ENCODE peak calls at places on chromosomes 7 and 10, in six cellular contexts. One of them, this sample, is unnamed.

GRCh38 chr7:117588352-117588794 is 108.5 kb downstream of the CFTR start:
- DNase-seq in left ventricle myocardium inferior: no peak
- DNase-seq in head of caudate nucleus: no peak
- DNase-seq in stimulated activated CD8-positive, alpha-beta memory T cell treated with anti-CD3 and anti-CD28 coated beads, Interleukin-4, amount 100 ng/mL, for 4 hours: no peak
- DNase-seq in SIG-M5: no peak
- DNase-seq in substantia nigra: no peak
- DNase-seq in this sample: no peak

GRCh38 chr7:85103962-85104361 is 82.9 kb downstream of the SEMA3D start:
- DNase-seq in left ventricle myocardium inferior: no peak
- DNase-seq in head of caudate nucleus: no peak
- DNase-seq in stimulated activated CD8-positive, alpha-beta memory T cell treated with anti-CD3 and anti-CD28 coated beads, Interleukin-4, amount 100 ng/mL, for 4 hours: no peak
- DNase-seq in SIG-M5: no peak
- DNase-seq in substantia nigra: no peak
- DNase-seq in this sample: no peak

GRCh38 chr7:67854784-67855183 is 858.2 kb downstream of the TYW1 start:
- DNase-seq in left ventricle myocardium inferior: no peak
- DNase-seq in head of caudate nucleus: no peak
- DNase-seq in stimulated activated CD8-positive, alpha-beta memory T cell treated with anti-CD3 and anti-CD28 coated beads, Interleukin-4, amount 100 ng/mL, for 4 hours: no peak
- DNase-seq in SIG-M5: no peak
- DNase-seq in substantia nigra: no peak
- DNase-seq in this sample: no peak

GRCh38 chr10:108787932-108788331 is 1135.4 kb downstream of the XPNPEP1 start:
- DNase-seq in left ventricle myocardium inferior: no peak
- DNase-seq in head of caudate nucleus: no peak
- DNase-seq in stimulated activated CD8-positive, alpha-beta memory T cell treated with anti-CD3 and anti-CD28 coated beads, Interleukin-4, amount 100 ng/mL, for 4 hours: no peak
- DNase-seq in SIG-M5: no peak
- DNase-seq in substantia nigra: no peak
- DNase-seq in this sample: no peak

GRCh38 chr10:113459672-113460280 is 93.1 kb upstream of the HABP2 start:
- DNase-seq in left ventricle myocardium inferior: no peak
- DNase-seq in head of caudate nucleus: no peak
- DNase-seq in stimulated activated CD8-positive, alpha-beta memory T cell treated with anti-CD3 and anti-CD28 coated beads, Interleukin-4, amount 100 ng/mL, for 4 hours: no peak
- DNase-seq in SIG-M5: no peak
- DNase-seq in substantia nigra: no peak
- DNase-seq in this sample: no peak

GRCh38 chr10:110567201-110568054 is at the start of gene SMC3:
- DNase-seq in left ventricle myocardium inferior: peak; percentile 92
- DNase-seq in head of caudate nucleus: peak; percentile 93
- DNase-seq in stimulated activated CD8-positive, alpha-beta memory T cell treated with anti-CD3 and anti-CD28 coated beads, Interleukin-4, amount 100 ng/mL, for 4 hours: peak; percentile 78
- DNase-seq in SIG-M5: no peak
- DNase-seq in substantia nigra: peak; percentile 96
- DNase-seq in this sample: peak; percentile 95

GRCh38 chr10:78336402-78336791 is 302.7 kb downstream of the RPS24 start:
- DNase-seq in left ventricle myocardium inferior: no peak
- DNase-seq in head of caudate nucleus: no peak
- DNase-seq in stimulated activated CD8-positive, alpha-beta memory T cell treated with anti-CD3 and anti-CD28 coated beads, Interleukin-4, amount 100 ng/mL, for 4 hours: no peak
- DNase-seq in SIG-M5: no peak
- DNase-seq in substantia nigra: no peak
- DNase-seq in this sample: no peak

GRCh38 chr10:11437391-11438241 is 173.8 kb downstream of the USP6NL start:
- DNase-seq in left ventricle myocardium inferior: no peak
- DNase-seq in head of caudate nucleus: no peak
- DNase-seq in stimulated activated CD8-positive, alpha-beta memory T cell treated with anti-CD3 and anti-CD28 coated beads, Interleukin-4, amount 100 ng/mL, for 4 hours: no peak
- DNase-seq in SIG-M5: no peak
- DNase-seq in substantia nigra: no peak
- DNase-seq in this sample: no peak

GRCh38 chr7:142328551-142328950 is 70.7 kb upstream of the PRSS58 start:
- DNase-seq in left ventricle myocardium inferior: no peak
- DNase-seq in head of caudate nucleus: no peak
- DNase-seq in stimulated activated CD8-positive, alpha-beta memory T cell treated with anti-CD3 and anti-CD28 coated beads, Interleukin-4, amount 100 ng/mL, for 4 hours: no peak
- DNase-seq in SIG-M5: no peak
- DNase-seq in substantia nigra: no peak
- DNase-seq in this sample: no peak

GRCh38 chr7:139844779-139845442 is 15.8 kb downstream of the TBXAS1 start:
- DNase-seq in left ventricle myocardium inferior: no peak
- DNase-seq in head of caudate nucleus: no peak
- DNase-seq in stimulated activated CD8-positive, alpha-beta memory T cell treated with anti-CD3 and anti-CD28 coated beads, Interleukin-4, amount 100 ng/mL, for 4 hours: no peak
- DNase-seq in SIG-M5: no peak
- DNase-seq in substantia nigra: no peak
- DNase-seq in this sample: no peak

GRCh38 chr7:51280156-51280555 is 36.5 kb downstream of the COBL start:
- DNase-seq in left ventricle myocardium inferior: no peak
- DNase-seq in head of caudate nucleus: no peak
- DNase-seq in stimulated activated CD8-positive, alpha-beta memory T cell treated with anti-CD3 and anti-CD28 coated beads, Interleukin-4, amount 100 ng/mL, for 4 hours: no peak
- DNase-seq in SIG-M5: no peak
- DNase-seq in substantia nigra: no peak
- DNase-seq in this sample: no peak

GRCh38 chr7:30321992-30322637 is 37.7 kb downstream of the ZNRF2 start:
- DNase-seq in left ventricle myocardium inferior: no peak
- DNase-seq in head of caudate nucleus: no peak
- DNase-seq in stimulated activated CD8-positive, alpha-beta memory T cell treated with anti-CD3 and anti-CD28 coated beads, Interleukin-4, amount 100 ng/mL, for 4 hours: no peak
- DNase-seq in SIG-M5: peak; percentile 3
- DNase-seq in substantia nigra: no peak
- DNase-seq in this sample: no peak

GRCh38 chr10:127044191-127044590 is 139.0 kb downstream of the DOCK1 start:
- DNase-seq in left ventricle myocardium inferior: no peak
- DNase-seq in head of caudate nucleus: no peak
- DNase-seq in stimulated activated CD8-positive, alpha-beta memory T cell treated with anti-CD3 and anti-CD28 coated beads, Interleukin-4, amount 100 ng/mL, for 4 hours: no peak
- DNase-seq in SIG-M5: no peak
- DNase-seq in substantia nigra: no peak
- DNase-seq in this sample: no peak

GRCh38 chr7:82810558-82811259 is 352.0 kb downstream of the PCLO start:
- DNase-seq in left ventricle myocardium inferior: no peak
- DNase-seq in head of caudate nucleus: no peak
- DNase-seq in stimulated activated CD8-positive, alpha-beta memory T cell treated with anti-CD3 and anti-CD28 coated beads, Interleukin-4, amount 100 ng/mL, for 4 hours: no peak
- DNase-seq in SIG-M5: no peak
- DNase-seq in substantia nigra: no peak
- DNase-seq in this sample: peak; percentile 17